ENCODE peak calls at places on chromosome 15, in five cellular contexts. One of them, this sample, is unnamed.

GRCh38 chr15:67097893-67098740 is 32.7 kb downstream of the SMAD3 start:
- DNase-seq in IMR-90: peak
- DNase-seq in colonic mucosa: peak
- DNase-seq in mammary epithelial cell: peak
- DNase-seq in HCT116: no peak
- DNase-seq in this sample: peak

GRCh38 chr15:60764408-60764963 is 285.5 kb upstream of the ICE2 start:
- DNase-seq in colonic mucosa: no peak
- DNase-seq in IMR-90: no peak
- DNase-seq in mammary epithelial cell: no peak
- DNase-seq in HCT116: no peak
- DNase-seq in this sample: no peak

GRCh38 chr15:88342666-88343065 is 86.1 kb upstream of the NTRK3 start:
- DNase-seq in IMR-90: no peak
- DNase-seq in HCT116: no peak
- DNase-seq in colonic mucosa: no peak
- DNase-seq in mammary epithelial cell: no peak
- DNase-seq in this sample: peak

GRCh38 chr15:77531191-77532000 is 101.3 kb downstream of the LINGO1 start:
- DNase-seq in HCT116: no peak
- DNase-seq in colonic mucosa: no peak
- DNase-seq in IMR-90: no peak
- DNase-seq in mammary epithelial cell: no peak
- DNase-seq in this sample: no peak

GRCh38 chr15:94411279-94411678 is 179.9 kb downstream of the MCTP2 start:
- DNase-seq in IMR-90: no peak
- DNase-seq in colonic mucosa: no peak
- DNase-seq in HCT116: no peak
- DNase-seq in mammary epithelial cell: no peak
- DNase-seq in this sample: no peak

GRCh38 chr15:66401130-66402021 is 14.7 kb downstream of the MAP2K1 start:
- DNase-seq in colonic mucosa: no peak
- DNase-seq in HCT116: no peak
- DNase-seq in mammary epithelial cell: peak
- DNase-seq in IMR-90: no peak
- DNase-seq in this sample: no peak

GRCh38 chr15:72116680-72117447 is 1.1 kb downstream of the MYO9A start:
- DNase-seq in HCT116: no peak
- DNase-seq in mammary epithelial cell: peak
- DNase-seq in IMR-90: peak
- DNase-seq in colonic mucosa: no peak
- DNase-seq in this sample: peak

GRCh38 chr15:98085003-98085639 is 124.6 kb downstream of the ARRDC4 start:
- DNase-seq in colonic mucosa: peak
- DNase-seq in mammary epithelial cell: peak
- DNase-seq in IMR-90: peak
- DNase-seq in HCT116: peak
- DNase-seq in this sample: peak

GRCh38 chr15:51265037-51265555 is 73.3 kb downstream of the CYP19A1 start:
- DNase-seq in colonic mucosa: no peak
- DNase-seq in mammary epithelial cell: no peak
- DNase-seq in IMR-90: no peak
- DNase-seq in HCT116: no peak
- DNase-seq in this sample: no peak

GRCh38 chr15:56202737-56203136 is 40.9 kb downstream of the RFX7 start:
- DNase-seq in HCT116: no peak
- DNase-seq in mammary epithelial cell: no peak
- DNase-seq in IMR-90: no peak
- DNase-seq in colonic mucosa: no peak
- DNase-seq in this sample: no peak

GRCh38 chr15:92666780-92667179 is 11.2 kb upstream of the FAM174B start:
- DNase-seq in mammary epithelial cell: no peak
- DNase-seq in colonic mucosa: no peak
- DNase-seq in HCT116: no peak
- DNase-seq in IMR-90: no peak
- DNase-seq in this sample: peak

GRCh38 chr15:64773606-64774555 is 1.5 kb downstream of the RBPMS2 start:
- DNase-seq in HCT116: no peak
- DNase-seq in IMR-90: no peak
- DNase-seq in mammary epithelial cell: no peak
- DNase-seq in colonic mucosa: no peak
- DNase-seq in this sample: no peak

GRCh38 chr15:28917791-28918140 is 32.0 kb downstream of the APBA2 start:
- DNase-seq in mammary epithelial cell: no peak
- DNase-seq in colonic mucosa: no peak
- DNase-seq in IMR-90: no peak
- DNase-seq in HCT116: no peak
- DNase-seq in this sample: no peak

GRCh38 chr15:29090617-29091466 is 178.8 kb downstream of the NSMCE3 start:
- DNase-seq in HCT116: peak
- DNase-seq in colonic mucosa: no peak
- DNase-seq in IMR-90: peak
- DNase-seq in mammary epithelial cell: no peak
- DNase-seq in this sample: no peak

GRCh38 chr15:77804210-77804609 is 171.5 kb upstream of the LINGO1 start:
- DNase-seq in colonic mucosa: no peak
- DNase-seq in mammary epithelial cell: no peak
- DNase-seq in HCT116: no peak
- DNase-seq in IMR-90: no peak
- DNase-seq in this sample: no peak

GRCh38 chr15:89019436-89019835 is 68.8 kb upstream of the ABHD2 start:
- DNase-seq in HCT116: no peak
- DNase-seq in IMR-90: no peak
- DNase-seq in mammary epithelial cell: no peak
- DNase-seq in colonic mucosa: no peak
- DNase-seq in this sample: no peak

GRCh38 chr15:60679256-60679655 is 200.3 kb upstream of the ICE2 start:
- DNase-seq in colonic mucosa: no peak
- DNase-seq in HCT116: no peak
- DNase-seq in IMR-90: peak
- DNase-seq in mammary epithelial cell: no peak
- DNase-seq in this sample: peak

GRCh38 chr15:90419738-90420487 is 31.9 kb downstream of the IQGAP1 start:
- DNase-seq in colonic mucosa: no peak
- DNase-seq in HCT116: no peak
- DNase-seq in mammary epithelial cell: peak
- DNase-seq in IMR-90: peak
- DNase-seq in this sample: peak

GRCh38 chr15:81858586-81858985 is 187.2 kb downstream of the MEX3B start:
- DNase-seq in colonic mucosa: no peak
- DNase-seq in IMR-90: no peak
- DNase-seq in mammary epithelial cell: no peak
- DNase-seq in HCT116: no peak
- DNase-seq in this sample: no peak

GRCh38 chr15:65385868-65386253 is 8.1 kb upstream of the IGDCC3 start:
- DNase-seq in mammary epithelial cell: no peak
- DNase-seq in IMR-90: no peak
- DNase-seq in HCT116: no peak
- DNase-seq in colonic mucosa: no peak
- DNase-seq in this sample: no peak

GRCh38 chr15:42184313-42184712 is 23.8 kb downstream of the VPS39 start:
- DNase-seq in IMR-90: peak
- DNase-seq in HCT116: no peak
- DNase-seq in colonic mucosa: no peak
- DNase-seq in mammary epithelial cell: no peak
- DNase-seq in this sample: no peak

GRCh38 chr15:59321000-59321689 is 51.5 kb downstream of the MYO1E start:
- DNase-seq in mammary epithelial cell: no peak
- DNase-seq in IMR-90: no peak
- DNase-seq in HCT116: no peak
- DNase-seq in colonic mucosa: no peak
- DNase-seq in this sample: no peak
- H3K27ac ChIP-seq in mammary epithelial cell: no peak
- H3K27ac ChIP-seq in IMR-90: no peak
- H3K27ac ChIP-seq in HCT116: no peak
- H3K27ac ChIP-seq in colonic mucosa: no peak
- H3K27ac ChIP-seq in this sample: no peak

DNA sequence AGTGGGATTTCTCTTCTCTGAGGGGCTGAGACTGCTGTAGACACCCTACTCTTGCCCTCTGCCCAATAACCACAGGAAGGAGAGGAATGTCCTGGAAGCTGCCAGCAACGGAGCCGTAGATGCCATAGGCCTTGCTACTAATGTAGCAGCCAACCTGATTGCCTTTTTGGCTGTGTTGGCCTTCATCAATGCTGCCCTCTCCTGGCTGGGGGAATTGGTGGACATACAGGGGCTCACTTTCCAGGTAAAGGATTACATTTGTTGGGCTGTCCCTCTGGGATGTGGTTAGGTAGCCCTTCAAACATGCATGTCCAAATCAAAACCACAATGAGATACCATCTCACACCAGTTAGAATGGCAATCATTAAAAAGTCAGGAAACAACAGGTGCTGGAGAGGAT is 16.1 kb downstream of the SLC28A2 start:
- DNase-seq in IMR-90: no peak
- DNase-seq in HCT116: no peak
- DNase-seq in colonic mucosa: peak
- DNase-seq in mammary epithelial cell: peak
- DNase-seq in this sample: no peak
- TF ChIP-seq CTCF in IMR-90: no peak
- TF ChIP-seq CTCF in HCT116: peak
- TF ChIP-seq CTCF in colonic mucosa: peak
- TF ChIP-seq CTCF in mammary epithelial cell: peak
- TF ChIP-seq CTCF in this sample: no peak

DNA sequence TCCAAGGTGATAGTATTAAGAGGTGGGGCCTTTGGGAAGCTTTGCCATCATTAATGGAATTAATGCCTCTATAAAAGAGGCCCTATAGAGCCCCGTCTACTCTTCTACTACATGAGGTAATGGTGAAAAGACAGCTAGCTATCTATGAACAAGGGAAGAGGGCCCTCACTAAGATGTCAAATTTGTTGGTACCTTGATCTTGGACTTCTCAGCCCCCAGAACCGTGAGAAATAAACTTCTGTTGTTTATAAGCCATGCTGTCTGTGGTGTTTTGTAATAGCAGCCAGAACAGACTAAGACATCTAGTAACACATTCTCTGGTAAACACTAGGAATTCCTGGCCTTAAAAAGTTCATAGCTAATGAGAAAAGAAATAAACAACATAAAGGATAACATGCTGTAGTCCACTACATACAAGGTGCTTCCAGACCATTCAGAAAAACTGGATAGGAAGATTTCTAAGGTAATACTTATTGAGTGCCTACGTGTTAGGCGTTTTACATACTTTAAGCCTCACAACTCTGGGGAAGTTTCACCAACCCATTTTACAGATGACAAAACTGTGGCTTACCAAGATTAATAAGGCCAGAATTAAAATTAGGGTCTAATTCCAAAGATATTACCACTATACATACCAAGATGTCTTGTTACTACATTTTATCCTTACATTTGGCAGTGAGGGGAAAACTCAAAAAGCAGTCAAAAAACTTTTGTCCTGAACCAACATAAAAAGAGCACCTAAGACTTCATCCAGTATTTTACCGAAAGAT is 3.2 kb downstream of the UBE3A start:
- DNase-seq in mammary epithelial cell: no peak
- DNase-seq in colonic mucosa: no peak
- DNase-seq in IMR-90: peak
- DNase-seq in HCT116: no peak
- DNase-seq in this sample: no peak
- H3K9ac ChIP-seq in mammary epithelial cell: no peak
- H3K9ac ChIP-seq in colonic mucosa: no peak
- H3K9ac ChIP-seq in IMR-90: no peak
- H3K9ac ChIP-seq in HCT116: no peak
- H3K9ac ChIP-seq in this sample: no peak

GRCh38 chr15:99614749-99615288 is 49.0 kb downstream of the MEF2A start:
- DNase-seq in mammary epithelial cell: no peak
- DNase-seq in colonic mucosa: no peak
- DNase-seq in IMR-90: no peak
- DNase-seq in HCT116: no peak
- DNase-seq in this sample: no peak
- H3K27ac ChIP-seq in mammary epithelial cell: no peak
- H3K27ac ChIP-seq in colonic mucosa: peak
- H3K27ac ChIP-seq in IMR-90: no peak
- H3K27ac ChIP-seq in HCT116: no peak
- H3K27ac ChIP-seq in this sample: peak

GRCh38 chr15:39438795-39439577 is 141.9 kb upstream of the THBS1 start:
- DNase-seq in HCT116: no peak
- DNase-seq in colonic mucosa: no peak
- DNase-seq in IMR-90: peak
- DNase-seq in mammary epithelial cell: no peak
- DNase-seq in this sample: no peak
- TF ChIP-seq CTCF in HCT116: peak
- TF ChIP-seq CTCF in colonic mucosa: no peak
- TF ChIP-seq CTCF in IMR-90: peak
- TF ChIP-seq CTCF in mammary epithelial cell: peak
- TF ChIP-seq CTCF in this sample: no peak

GRCh38 chr15:38696790-38697495 is 132.3 kb upstream of the RASGRP1 start:
- DNase-seq in mammary epithelial cell: no peak
- DNase-seq in colonic mucosa: no peak
- DNase-seq in IMR-90: no peak
- DNase-seq in HCT116: no peak
- DNase-seq in this sample: no peak
- H3K9ac ChIP-seq in mammary epithelial cell: no peak
- H3K9ac ChIP-seq in colonic mucosa: no peak
- H3K9ac ChIP-seq in IMR-90: no peak
- H3K9ac ChIP-seq in HCT116: no peak
- H3K9ac ChIP-seq in this sample: no peak

This sample was measured in fibroblast of lung.